ENCODE peak calls at places on chromosomes 16 and 17, in five cellular contexts. One of them, this sample, is unnamed.
A peak's percentile ranks its signal among the peaks of the same experiment; 100 is the strongest.

GRCh38 chr17:28743243-28744103 is at the start of gene TRAF4:
- DNase-seq in SHP77 treated with DMSO at 0.1 percent for 48 hours: peak; percentile 57
- DNase-seq in caudate nucleus: peak; percentile 45
- DNase-seq in ELF-1: peak; percentile 95
- DNase-seq in AG04450: no peak
- DNase-seq in this sample: peak; percentile 92

GRCh38 chr16:12340151-12340733 is 363.7 kb downstream of the SNX29 start:
- DNase-seq in SHP77 treated with DMSO at 0.1 percent for 48 hours: no peak
- DNase-seq in caudate nucleus: no peak
- DNase-seq in ELF-1: peak; percentile 62
- DNase-seq in AG04450: no peak
- DNase-seq in this sample: peak; percentile 11

GRCh38 chr17:47810200-47810821 is 11.3 kb downstream of the OSBPL7 start:
- DNase-seq in SHP77 treated with DMSO at 0.1 percent for 48 hours: no peak
- DNase-seq in caudate nucleus: no peak
- DNase-seq in ELF-1: peak; percentile 93
- DNase-seq in AG04450: peak; percentile 36
- DNase-seq in this sample: no peak

GRCh38 chr16:14321542-14321941 is 250.4 kb downstream of the MRTFB start:
- DNase-seq in SHP77 treated with DMSO at 0.1 percent for 48 hours: no peak
- DNase-seq in caudate nucleus: no peak
- DNase-seq in ELF-1: no peak
- DNase-seq in AG04450: no peak
- DNase-seq in this sample: no peak

GRCh38 chr17:81422776-81423697 is 27.8 kb downstream of the BAHCC1 start:
- DNase-seq in SHP77 treated with DMSO at 0.1 percent for 48 hours: no peak
- DNase-seq in caudate nucleus: no peak
- DNase-seq in ELF-1: peak; percentile 72
- DNase-seq in AG04450: peak; percentile 78
- DNase-seq in this sample: no peak

GRCh38 chr17:70820276-70820675 is 650.9 kb downstream of the KCNJ2 start:
- DNase-seq in SHP77 treated with DMSO at 0.1 percent for 48 hours: no peak
- DNase-seq in caudate nucleus: no peak
- DNase-seq in ELF-1: no peak
- DNase-seq in AG04450: no peak
- DNase-seq in this sample: no peak

GRCh38 chr16:70392606-70393005 is 45.9 kb downstream of the DDX19A start:
- DNase-seq in SHP77 treated with DMSO at 0.1 percent for 48 hours: no peak
- DNase-seq in caudate nucleus: no peak
- DNase-seq in ELF-1: no peak
- DNase-seq in AG04450: no peak
- DNase-seq in this sample: no peak

GRCh38 chr16:65833171-65833871 is 533.2 kb upstream of the CDH5 start:
- DNase-seq in SHP77 treated with DMSO at 0.1 percent for 48 hours: no peak
- DNase-seq in caudate nucleus: no peak
- DNase-seq in ELF-1: no peak
- DNase-seq in AG04450: peak; percentile 13
- DNase-seq in this sample: no peak

GRCh38 chr16:75483222-75483621 is 12.0 kb downstream of the CHST6 start:
- DNase-seq in SHP77 treated with DMSO at 0.1 percent for 48 hours: no peak
- DNase-seq in caudate nucleus: no peak
- DNase-seq in ELF-1: no peak
- DNase-seq in AG04450: peak; percentile 3
- DNase-seq in this sample: no peak

GRCh38 chr16:67283826-67284555 is 4.7 kb downstream of the PLEKHG4 start:
- DNase-seq in SHP77 treated with DMSO at 0.1 percent for 48 hours: no peak
- DNase-seq in caudate nucleus: no peak
- DNase-seq in ELF-1: no peak
- DNase-seq in AG04450: no peak
- DNase-seq in this sample: no peak

GRCh38 chr16:57405194-57405593 is 627 bp downstream of the CCL17 start:
- DNase-seq in SHP77 treated with DMSO at 0.1 percent for 48 hours: no peak
- DNase-seq in caudate nucleus: no peak
- DNase-seq in ELF-1: no peak
- DNase-seq in AG04450: no peak
- DNase-seq in this sample: no peak

GRCh38 chr16:87002717-87003413 is 314.3 kb downstream of the C16orf95 start:
- DNase-seq in SHP77 treated with DMSO at 0.1 percent for 48 hours: no peak
- DNase-seq in caudate nucleus: no peak
- DNase-seq in ELF-1: no peak
- DNase-seq in AG04450: no peak
- DNase-seq in this sample: no peak

GRCh38 chr17:15392326-15392739 is 50.9 kb upstream of the TEKT3 start:
- DNase-seq in SHP77 treated with DMSO at 0.1 percent for 48 hours: no peak
- DNase-seq in caudate nucleus: no peak
- DNase-seq in ELF-1: no peak
- DNase-seq in AG04450: peak; percentile 76
- DNase-seq in this sample: no peak

GRCh38 chr17:18066866-18067265 is 20.9 kb upstream of the DRG2 start:
- DNase-seq in SHP77 treated with DMSO at 0.1 percent for 48 hours: no peak
- DNase-seq in caudate nucleus: no peak
- DNase-seq in ELF-1: no peak
- DNase-seq in AG04450: no peak
- DNase-seq in this sample: no peak

GRCh38 chr16:86515780-86516617 is 5.7 kb downstream of the FOXF1 start:
- DNase-seq in SHP77 treated with DMSO at 0.1 percent for 48 hours: no peak
- DNase-seq in caudate nucleus: no peak
- DNase-seq in ELF-1: peak; percentile 66
- DNase-seq in AG04450: no peak
- DNase-seq in this sample: no peak

GRCh38 chr16:2752850-2753522 is 548 bp downstream of the SRRM2 start:
- DNase-seq in SHP77 treated with DMSO at 0.1 percent for 48 hours: peak; percentile 62
- DNase-seq in caudate nucleus: peak; percentile 77
- DNase-seq in ELF-1: peak; percentile 57
- DNase-seq in AG04450: peak; percentile 41
- DNase-seq in this sample: peak; percentile 78

GRCh38 chr16:66964049-66964448 is 3.0 kb downstream of the CES3 start:
- DNase-seq in SHP77 treated with DMSO at 0.1 percent for 48 hours: no peak
- DNase-seq in caudate nucleus: no peak
- DNase-seq in ELF-1: no peak
- DNase-seq in AG04450: no peak
- DNase-seq in this sample: no peak

GRCh38 chr17:38561416-38562214 is 44.1 kb downstream of the SRCIN1 start:
- DNase-seq in SHP77 treated with DMSO at 0.1 percent for 48 hours: no peak
- DNase-seq in caudate nucleus: no peak
- DNase-seq in ELF-1: peak; percentile 75
- DNase-seq in AG04450: no peak
- DNase-seq in this sample: no peak

GRCh38 chr16:7452090-7452489 is 119.4 kb downstream of the RBFOX1 start:
- DNase-seq in SHP77 treated with DMSO at 0.1 percent for 48 hours: no peak
- DNase-seq in caudate nucleus: no peak
- DNase-seq in ELF-1: no peak
- DNase-seq in AG04450: no peak
- DNase-seq in this sample: no peak

GRCh38 chr17:81391964-81392908 is 3.0 kb upstream of the BAHCC1 start:
- DNase-seq in SHP77 treated with DMSO at 0.1 percent for 48 hours: no peak
- DNase-seq in caudate nucleus: no peak
- DNase-seq in ELF-1: no peak
- DNase-seq in AG04450: no peak
- DNase-seq in this sample: no peak

This sample was measured in NCI-H524.